ENCODE peak calls at places on chromosomes 4 and X, in nine cellular contexts. X is CD4-positive, alpha-beta memory T cell; A is neural progenitor cell; H is mesendoderm; D is ovary; O is BE2C; K is tibial artery; R is DND-41; M is neuronal stem cell. P is an unnamed sample. For H3K36me3, the result is how much of the 10 kb centered on the place peaks cover.

GRCh38 chrX:68532828-68533227 is 34.0 kb downstream of the YIPF6 start:
- DNase-seq in K (no peak), A (no peak), D (no peak), O (no peak), M (no peak), H (no peak), X (no peak), R (no peak), P (no peak)

GRCh38 chr4:150656882-150657281 is 74.9 kb downstream of the MAB21L2 start:
- DNase-seq in R (no peak), K (no peak), H (no peak), O (no peak), M (no peak), D (no peak), X (no peak), A (no peak), P (no peak)

GRCh38 chr4:175929441-175929840 is 117.4 kb upstream of the GPM6A start:
- DNase-seq in D (no peak), X (no peak), M (no peak), K (no peak), O (no peak), R (no peak), A (no peak), H (no peak), P (no peak)

GRCh38 chr4:159273126-159273438 is 170.2 kb downstream of the RAPGEF2 start:
- DNase-seq in O (peak), M (no peak), D (no peak), R (no peak), K (no peak), A (no peak), X (no peak), H (no peak), P (no peak)

GRCh38 chrX:150146271-150146888 is 208.1 kb upstream of the EOLA2 start:
- DNase-seq in H (peak), X (no peak), M (no peak), O (no peak), R (no peak), K (no peak), D (no peak), A (no peak), P (no peak)

GRCh38 chrX:19560611-19561010 is 45.3 kb upstream of the MAP3K15 start:
- DNase-seq in M (no peak), A (no peak), D (no peak), H (no peak), K (no peak), R (no peak), O (no peak), X (no peak), P (no peak)

GRCh38 chr4:164221631-164222030 is 532.3 kb upstream of the SMIM31 start:
- DNase-seq in K (no peak), R (no peak), M (no peak), O (no peak), H (no peak), A (no peak), D (no peak), X (no peak), P (no peak)

GRCh38 chrX:123704781-123705180 is 28.1 kb downstream of the THOC2 start:
- DNase-seq in D (no peak), M (no peak), O (no peak), A (no peak), R (no peak), H (no peak), X (no peak), K (no peak), P (no peak)

GRCh38 chr4:27239651-27240050 is 379.0 kb downstream of the STIM2 start:
- DNase-seq in H (no peak), M (no peak), D (no peak), O (no peak), X (no peak), R (no peak), K (no peak), A (no peak), P (no peak)

GRCh38 chr4:184100297-184100885 is 117.3 kb downstream of the ENPP6 start:
- DNase-seq in K (no peak), D (peak), A (peak), R (peak), M (peak), H (peak), X (no peak), O (peak), P (no peak)

GRCh38 chrX:70079297-70079696 is 17.0 kb downstream of the OTUD6A start:
- DNase-seq in X (no peak), H (no peak), D (no peak), A (no peak), R (no peak), K (no peak), O (no peak), M (no peak), P (no peak)

GRCh38 chrX:136387951-136388502 is 87.3 kb downstream of the ADGRG4 start:
- DNase-seq in O (no peak), A (no peak), X (no peak), D (peak), M (no peak), R (no peak), H (no peak), K (no peak), P (no peak)

GRCh38 chr4:147639388-147639787 is 22.2 kb downstream of the TMEM184C start:
- DNase-seq in M (no peak), K (no peak), O (no peak), R (no peak), A (no peak), D (no peak), H (no peak), X (no peak), P (no peak)

GRCh38 chr4:114807759-114808404 is 209.3 kb downstream of the UGT8 start:
- DNase-seq in D (no peak), H (peak), X (no peak), K (no peak), O (peak), R (peak), A (peak), M (peak), P (no peak)

GRCh38 chrX:78945186-78945912 is at the start of gene P2RY10:
- DNase-seq in O (no peak), A (no peak), H (no peak), R (no peak), K (no peak), M (no peak), D (no peak), X (peak), P (peak)

GRCh38 chr4:67983333-67983732 is 20.0 kb upstream of the TMPRSS11A start:
- DNase-seq in K (no peak), O (no peak), M (no peak), X (no peak), H (no peak), A (no peak), D (no peak), R (no peak), P (no peak)

GRCh38 chr4:152325831-152326230 is 210.1 kb downstream of the FBXW7 start:
- DNase-seq in D (no peak), K (no peak), R (no peak), H (no peak), M (no peak), X (no peak), O (no peak), A (no peak), P (no peak)

GRCh38 chrX:41671082-41671481 is 17.7 kb upstream of the GPR34 start:
- DNase-seq in M (no peak), R (no peak), K (no peak), O (no peak), D (no peak), X (no peak), H (no peak), A (no peak), P (no peak)

GRCh38 chr4:36046026-36046425 is 198.3 kb downstream of the ARAP2 start:
- DNase-seq in M (no peak), R (no peak), K (no peak), H (no peak), X (no peak), D (no peak), O (no peak), A (no peak), P (no peak)

GRCh38 chr4:69489856-69490255 is 5.8 kb downstream of the UGT2B4 start:
- DNase-seq in K (no peak), O (no peak), X (no peak), D (no peak), M (no peak), H (no peak), A (no peak), R (no peak), P (no peak)

GRCh38 chrX:39827959-39828358 is 269.8 kb downstream of the BCOR start:
- DNase-seq in R (peak), A (no peak), M (no peak), H (no peak), D (no peak), X (no peak), K (no peak), O (peak), P (no peak)

GRCh38 chrX:66039916-66040315 is at the start of gene VSIG4:
- DNase-seq in K (peak), M (no peak), A (no peak), R (no peak), X (no peak), D (no peak), O (no peak), H (no peak), P (no peak)

GRCh38 chrX:21946925-21947641 is 6.6 kb downstream of the SMS start:
- DNase-seq in D (no peak), M (no peak), K (no peak), O (no peak), H (peak), X (no peak), A (peak), R (no peak), P (no peak)

GRCh38 chr4:88533088-88533790 is 9.7 kb upstream of the PYURF start:
- DNase-seq in K (no peak), R (no peak), H (peak), D (no peak), M (no peak), A (no peak), X (no peak), O (no peak), P (no peak)

GRCh38 chr4:183402771-183403170 is 41.7 kb upstream of the CDKN2AIP start:
- DNase-seq in H (no peak), R (no peak), D (no peak), X (no peak), A (no peak), K (no peak), O (no peak), M (no peak), P (no peak)

GRCh38 chr4:43496188-43496587 is 603.7 kb downstream of the GRXCR1 start:
- DNase-seq in R (no peak), K (no peak), X (no peak), A (no peak), O (no peak), D (no peak), H (no peak), M (no peak), P (no peak)

GRCh38 chrX:153626863-153627674 is 19.9 kb upstream of the DUSP9 start:
- DNase-seq in M (no peak), R (no peak), D (peak), X (no peak), H (no peak), A (no peak), O (no peak), K (no peak), P (no peak)

GRCh38 chr4:152458801-152459302 is 77.0 kb downstream of the FBXW7 start:
- DNase-seq in O (no peak), D (no peak), H (no peak), M (no peak), A (no peak), R (peak), X (peak), K (no peak), P (peak)

GRCh38 chr4:127685292-127685691 is 44.9 kb upstream of the SLC25A31 start:
- DNase-seq in M (no peak), D (no peak), X (no peak), R (no peak), K (no peak), A (no peak), H (peak), O (no peak), P (no peak)

GRCh38 chrX:21056636-21057035 is 317.6 kb upstream of the CNKSR2 start:
- DNase-seq in H (no peak), A (no peak), O (no peak), M (no peak), R (no peak), D (no peak), K (no peak), X (no peak), P (no peak)

GRCh38 chr4:151643564-151643963 is 117.2 kb downstream of the GATB start:
- DNase-seq in X (no peak), K (no peak), H (no peak), O (no peak), R (no peak), A (no peak), M (no peak), D (no peak), P (no peak)

GRCh38 chr4:138199568-138200235 is 42.4 kb downstream of the SLC7A11 start:
- DNase-seq in K (no peak), H (peak), X (no peak), M (no peak), R (no peak), A (no peak), O (no peak), D (no peak), P (no peak)

GRCh38 chr4:109559625-109559982 is 442 bp upstream of the MCUB start:
- DNase-seq in X (peak), H (peak), K (no peak), M (no peak), A (no peak), D (peak), O (no peak), R (no peak), P (no peak)

GRCh38 chrX:12973561-12974216 is 1.2 kb upstream of the TMSB4X start:
- DNase-seq in R (peak), K (no peak), O (no peak), X (peak), D (peak), M (no peak), H (no peak), A (peak), P (peak)

GRCh38 chr4:1723131-1723801 is 1.9 kb downstream of the TACC3 start:
- DNase-seq in A (no peak), R (no peak), H (no peak), X (peak), D (peak), O (no peak), M (no peak), K (peak), P (peak)

GRCh38 chr4:1726146-1726934 is 5.0 kb downstream of the TACC3 start:
- DNase-seq in H (peak), O (peak), M (peak), D (peak), R (peak), K (peak), A (peak), X (peak), P (peak)

GRCh38 chr4:1728061-1728980 is 7.0 kb downstream of the TACC3 start:
- DNase-seq in M (no peak), X (no peak), A (no peak), H (no peak), K (no peak), O (no peak), D (no peak), R (no peak), P (peak)

GRCh38 chr4:1727117-1728031 is 6.1 kb downstream of the TACC3 start:
- DNase-seq in O (no peak), A (no peak), D (no peak), K (peak), H (no peak), M (no peak), R (no peak), X (peak), P (no peak)

GRCh38 chr4:1725521-1725920 is 4.2 kb downstream of the TACC3 start:
- DNase-seq in H (no peak), A (no peak), K (no peak), O (no peak), M (no peak), D (no peak), X (no peak), R (no peak), P (no peak)
- H3K36me3 ChIP-seq in H (under half), A (under half), K (under half), O (half or more), M (half or more), D (under half), X (under half), R (half or more), P (under half)

GRCh38 chr4:6288871-6289270 is 19.2 kb downstream of the WFS1 start:
- DNase-seq in R (no peak), A (no peak), O (no peak), H (no peak), D (no peak), K (no peak), X (no peak), M (no peak), P (no peak)
- H3K36me3 ChIP-seq in R (under half), A (under half), O (under half), H (under half), D (under half), K (half or more), X (under half), M (under half), P (under half)

GRCh38 chr4:82786004-82786400 is 12.6 kb downstream of the SCD5 start:
- DNase-seq in A (peak), R (no peak), O (no peak), H (no peak), D (no peak), M (no peak), K (no peak), X (no peak), P (no peak)

GRCh38 chr4:82782626-82783025 is 16.0 kb downstream of the SCD5 start:
- DNase-seq in H (peak), X (no peak), M (no peak), K (no peak), D (no peak), A (no peak), R (no peak), O (no peak), P (no peak)

GRCh38 chr4:82785248-82786003 is 13.2 kb downstream of the SCD5 start:
- DNase-seq in O (no peak), X (no peak), H (peak), A (peak), K (no peak), M (no peak), D (no peak), R (no peak), P (no peak)

GRCh38 chr4:82786794-82787193 is 11.8 kb downstream of the SCD5 start:
- DNase-seq in A (peak), R (no peak), D (no peak), H (no peak), K (no peak), M (no peak), X (no peak), O (no peak), P (no peak)

DNA sequence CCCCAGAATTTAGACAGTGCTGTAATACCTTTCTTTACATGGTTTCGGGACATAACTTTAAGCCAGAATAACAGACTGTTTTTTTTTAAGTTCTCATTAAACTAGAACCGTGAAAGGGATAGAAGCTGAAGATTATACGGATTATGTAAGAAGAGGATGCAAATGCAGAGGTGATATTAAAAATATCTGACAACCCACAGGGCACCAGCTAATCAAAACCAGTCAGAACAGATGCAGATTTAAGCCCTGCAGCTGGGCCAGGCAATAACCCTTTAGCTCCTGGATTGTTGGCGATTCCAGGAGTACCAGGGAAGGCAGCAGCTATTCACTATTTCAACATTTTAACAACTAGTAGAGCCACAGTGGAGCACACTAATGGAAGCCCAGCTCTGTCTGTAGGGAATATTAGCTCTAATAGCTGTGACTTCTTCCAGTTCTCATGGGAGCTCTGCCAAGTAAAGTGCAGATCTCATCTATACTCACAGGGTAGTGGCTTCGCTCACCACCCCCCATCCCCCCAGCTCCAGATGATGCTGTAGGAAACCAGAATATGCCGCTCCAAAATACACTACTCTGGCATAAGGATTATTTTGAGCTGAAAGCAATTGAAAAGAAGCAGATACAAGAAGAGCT is 13.9 kb downstream of the SCD5 start:
- DNase-seq in X (no peak), O (peak), D (no peak), H (no peak), K (no peak), A (no peak), R (no peak), M (no peak), P (no peak)
- H3K36me3 ChIP-seq in X (under half), O (under half), D (under half), H (under half), K (under half), A (under half), R (under half), M (under half), P (under half)

GRCh38 chrX:47224896-47225290 is 6.4 kb downstream of the CDK16 start:
- DNase-seq in M (no peak), K (no peak), A (no peak), H (no peak), R (no peak), X (no peak), D (peak), O (no peak), P (no peak)
- H3K36me3 ChIP-seq in M (half or more), K (half or more), A (under half), H (under half), R (half or more), X (under half), D (under half), O (under half), P (under half)

DNA sequence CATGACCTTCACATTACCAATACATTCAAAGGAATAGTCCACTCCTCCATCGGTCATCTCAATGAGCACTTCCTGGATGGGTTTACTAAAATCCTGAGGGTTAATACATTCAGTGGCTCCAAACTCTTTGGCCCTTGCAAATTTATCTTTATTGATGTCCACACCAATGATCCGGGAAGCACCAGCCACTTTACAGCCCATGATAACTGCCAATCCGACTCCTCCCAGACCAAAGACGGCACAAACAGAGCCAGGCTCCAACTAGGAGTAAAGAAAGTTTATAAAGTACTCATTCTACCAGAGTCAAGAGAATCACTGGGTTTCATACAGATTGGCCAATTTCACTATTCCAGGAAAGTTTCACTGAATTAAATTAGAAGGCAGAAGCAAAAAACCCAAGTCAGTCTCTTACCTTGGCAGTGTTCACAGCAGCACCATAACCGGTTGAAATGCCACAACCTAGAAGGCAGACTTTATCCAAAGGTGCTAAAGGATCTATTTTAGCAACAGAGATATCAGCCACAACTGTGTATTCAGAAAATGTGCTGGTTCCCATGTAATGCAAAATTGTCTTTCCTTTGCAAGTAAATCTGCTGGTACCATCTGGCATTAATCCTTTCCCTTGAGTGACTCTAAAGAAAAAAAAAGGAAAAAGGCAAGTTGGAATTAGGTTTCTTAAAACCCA is 12.2 kb downstream of the ADH5 start:
- DNase-seq in A (no peak), X (no peak), K (no peak), R (no peak), H (no peak), D (no peak), O (no peak), M (no peak), P (no peak)
- H3K36me3 ChIP-seq in A (half or more), X (half or more), K (half or more), R (half or more), H (under half), D (under half), O (half or more), M (half or more), P (half or more)

P was measured in CD8-positive, alpha-beta memory T cell.